ENCODE peak calls at places on chromosomes 7 and 10, in five cellular contexts. Q is astrocyte; I is Daoy; J is stimulated activated CD4-positive, alpha-beta T cell treated with anti-CD3 and anti-CD28 coated beads, Interleukin-1b, Interleukin-23, amount 100 ng/mL, for 1 hour; M is testis. L is an unnamed sample.

GRCh38 chr7:142646274-142646895 is 102.9 kb upstream of the PRSS1 start:
- DNase-seq in Q (no peak), J (no peak), M (no peak), I (peak), L (peak)

GRCh38 chr7:78083466-78084120 is 285.0 kb downstream of the PHTF2 start:
- DNase-seq in M (no peak), I (no peak), J (no peak), Q (peak), L (no peak)

GRCh38 chr7:151387161-151388006 is 22.5 kb downstream of the WDR86 start:
- DNase-seq in Q (no peak), J (no peak), M (no peak), I (no peak), L (no peak)

GRCh38 chr7:3552499-3552898 is 251.4 kb downstream of the SDK1 start:
- DNase-seq in J (no peak), Q (peak), I (peak), M (no peak), L (no peak)

GRCh38 chr10:101766306-101766705 is 9.6 kb downstream of the FGF8 start:
- DNase-seq in Q (no peak), I (no peak), M (no peak), J (no peak), L (no peak)

GRCh38 chr10:70268376-70268775 is 15.4 kb downstream of the NPFFR1 start:
- DNase-seq in I (no peak), Q (no peak), M (no peak), J (no peak), L (no peak)

GRCh38 chr10:110402077-110402416 is 95.7 kb upstream of the DUSP5 start:
- DNase-seq in M (no peak), Q (no peak), I (no peak), J (no peak), L (no peak)

GRCh38 chr7:25739096-25739495 is 412.9 kb upstream of the NFE2L3 start:
- DNase-seq in M (no peak), J (no peak), Q (no peak), I (no peak), L (no peak)